ENCODE peak calls at places on chromosomes 2 and 18, in six cellular contexts. N is transverse colon, Q is A549, H is stomach, E is SK-N-SH, K is GM12878. Z is an unnamed sample.

GRCh38 chr2:61758991-61759390 is 94.9 kb downstream of the FAM161A start:
- DNase-seq in N (no peak), Q (no peak), H (no peak), K (no peak), E (no peak), Z (no peak)

GRCh38 chr2:120863173-120863545 is 127.5 kb downstream of the GLI2 start:
- DNase-seq in N (no peak), Q (no peak), H (peak), E (no peak), K (no peak), Z (peak)

GRCh38 chr2:89763581-89764485 is 1072.4 kb downstream of the RPIA start:
- DNase-seq in H (peak), Q (no peak), E (peak), N (no peak), K (no peak), Z (peak)

GRCh38 chr2:12870692-12871091 is 154.0 kb downstream of the TRIB2 start:
- DNase-seq in N (no peak), E (no peak), K (no peak), H (no peak), Q (no peak), Z (no peak)

GRCh38 chr18:41391616-41392610 is 563.1 kb upstream of the PIK3C3 start:
- DNase-seq in H (peak), Q (peak), E (peak), N (peak), K (no peak), Z (no peak)

GRCh38 chr18:63263444-63263843 is 56.1 kb downstream of the BCL2 start:
- DNase-seq in H (no peak), N (no peak), E (no peak), K (no peak), Q (no peak), Z (no peak)

GRCh38 chr2:237280235-237280634 is 133.7 kb downstream of the COL6A3 start:
- DNase-seq in E (no peak), N (no peak), K (no peak), Q (no peak), H (no peak), Z (no peak)

GRCh38 chr2:150607471-150607870 is 120.0 kb upstream of the RND3 start:
- DNase-seq in Q (no peak), E (no peak), H (no peak), K (no peak), N (no peak), Z (no peak)

GRCh38 chr2:231357931-231358330 is 37.6 kb upstream of the B3GNT7 start:
- DNase-seq in K (no peak), N (no peak), H (no peak), E (peak), Q (no peak), Z (peak)

GRCh38 chr2:16442971-16443370 is 222.7 kb downstream of the CYRIA start:
- DNase-seq in K (no peak), E (no peak), H (no peak), Q (no peak), N (no peak), Z (no peak)

GRCh38 chr2:10475811-10476660 is 27.9 kb upstream of the ODC1 start:
- DNase-seq in Q (no peak), H (no peak), N (no peak), E (no peak), K (no peak), Z (peak)

GRCh38 chr2:85954918-85955420 is 66.2 kb upstream of the ST3GAL5 start:
- DNase-seq in N (no peak), K (no peak), E (no peak), H (peak), Q (no peak), Z (no peak)

GRCh38 chr18:74652392-74652988 is 54.8 kb downstream of the ZNF407 start:
- DNase-seq in H (no peak), Q (peak), K (no peak), N (no peak), E (peak), Z (no peak)

GRCh38 chr18:70190529-70190928 is 15.0 kb downstream of the RTTN start:
- DNase-seq in N (no peak), E (no peak), Q (no peak), K (no peak), H (no peak), Z (no peak)

GRCh38 chr2:190859347-190860297 is 21.0 kb upstream of the GLS start:
- DNase-seq in Q (no peak), E (no peak), H (no peak), N (no peak), K (no peak), Z (no peak)

GRCh38 chr2:79638410-79638809 is 125.6 kb downstream of the CTNNA2 start:
- DNase-seq in N (no peak), Q (no peak), H (no peak), E (peak), K (no peak), Z (no peak)

GRCh38 chr2:157876771-157877108 is 610 bp upstream of the ACVR1 start:
- DNase-seq in Q (no peak), K (no peak), H (no peak), N (no peak), E (no peak), Z (no peak)

GRCh38 chr2:200305797-200306718 is at the start of gene SPATS2L:
- DNase-seq in Q (peak), H (peak), K (no peak), N (peak), E (peak), Z (peak)

GRCh38 chr2:170597705-170598420 is 117.3 kb upstream of the SP5 start:
- DNase-seq in Q (no peak), K (no peak), E (no peak), N (no peak), H (no peak), Z (peak)

GRCh38 chr2:102063948-102064678 is 72.4 kb downstream of the IL1R2 start:
- DNase-seq in N (peak), K (no peak), Q (peak), H (peak), E (peak), Z (peak)
- TF ChIP-seq EP300 in N (peak), K (no peak), Q (no peak), H (peak), E (peak), Z (peak)

GRCh38 chr18:43031169-43031568 is 84.3 kb downstream of the RIT2 start:
- DNase-seq in N (no peak), H (no peak), K (no peak), E (no peak), Q (no peak), Z (no peak)

GRCh38 chr18:43029414-43029813 is 86.1 kb downstream of the RIT2 start:
- DNase-seq in K (no peak), N (no peak), H (no peak), Q (no peak), E (no peak), Z (no peak)

DNA sequence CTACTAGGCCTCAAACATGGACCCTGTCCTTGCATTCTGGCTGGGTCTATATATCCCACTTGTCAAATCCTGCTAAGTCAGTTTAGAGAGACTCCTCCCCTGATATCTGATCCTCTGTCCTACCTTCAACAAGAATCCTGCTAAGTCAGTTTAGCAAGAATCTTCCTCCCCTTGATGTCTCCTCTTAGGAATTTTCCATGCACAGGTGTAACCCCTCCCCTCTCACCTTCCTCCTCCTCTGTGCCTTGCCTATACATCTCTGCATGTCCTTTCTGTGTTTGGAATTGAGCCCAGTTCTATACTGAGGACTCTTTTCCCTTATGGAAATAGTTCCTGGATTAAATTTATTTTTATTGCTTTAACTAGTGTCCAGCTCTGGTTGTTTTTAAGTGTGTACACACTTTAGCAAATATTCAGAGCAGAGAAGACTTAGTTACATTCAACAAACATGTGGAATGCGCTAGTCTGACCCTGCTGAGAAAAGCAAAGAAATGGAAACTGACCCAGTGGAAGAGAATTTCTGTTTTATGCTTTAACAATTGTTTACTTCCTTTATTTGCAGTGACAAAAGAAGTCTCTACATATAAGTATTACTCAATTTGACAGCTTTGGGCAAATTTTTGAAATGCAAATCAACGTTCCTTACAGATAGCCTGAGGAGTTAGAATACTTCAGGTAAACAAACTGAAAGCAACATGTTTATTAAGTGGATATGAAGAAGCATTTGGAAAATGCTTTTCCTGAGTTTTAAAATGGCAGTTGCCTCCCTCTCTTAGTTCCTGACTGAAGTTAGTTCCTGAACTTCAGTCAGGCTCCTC is 80.6 kb downstream of the RIT2 start:
- DNase-seq in H (no peak), N (no peak), Q (no peak), K (no peak), E (no peak), Z (no peak)
- TF ChIP-seq EP300 in H (no peak), N (no peak), Q (no peak), K (no peak), E (no peak), Z (no peak)

GRCh38 chr2:240060977-240061591 is 7.8 kb upstream of the OR6B3 start:
- DNase-seq in Q (peak), K (no peak), E (peak), N (peak), H (no peak), Z (no peak)
- TF ChIP-seq EP300 in Q (no peak), K (no peak), E (no peak), N (no peak), H (no peak), Z (no peak)

GRCh38 chr2:232550351-232551261 is at the start of the genes EIF4E2 and TIGD1:
- DNase-seq in K (peak), H (peak), Q (peak), N (peak), E (peak), Z (peak)
- TF ChIP-seq EP300 in K (no peak), H (no peak), Q (no peak), N (no peak), E (no peak), Z (no peak)

DNA sequence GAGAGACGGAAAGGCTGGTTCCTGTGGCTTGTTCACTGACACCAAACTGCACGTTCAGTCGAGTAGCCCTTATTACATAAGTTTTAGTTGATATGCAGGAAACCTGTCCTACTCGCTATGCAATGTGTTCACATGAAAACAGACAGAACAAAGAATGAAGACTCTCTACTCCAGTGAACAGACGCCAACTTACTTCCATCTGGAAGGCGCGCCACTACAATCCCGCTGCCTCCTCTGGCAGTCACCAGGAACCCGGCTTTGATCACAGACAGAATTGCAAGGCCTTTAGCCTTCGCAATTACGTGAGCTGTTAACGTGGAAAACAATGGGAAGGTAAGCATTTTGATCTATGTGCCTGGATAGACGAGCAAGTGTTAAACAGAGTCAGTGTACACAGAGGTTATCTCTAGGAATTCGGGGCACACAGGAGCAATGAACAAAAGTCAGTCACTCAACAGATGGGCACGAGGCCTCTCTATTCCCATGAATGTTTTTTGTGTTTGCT is 14.2 kb downstream of the SH3YL1 start:
- DNase-seq in N (no peak), K (no peak), E (no peak), Q (no peak), H (no peak), Z (no peak)
- TF ChIP-seq EP300 in N (no peak), K (no peak), E (no peak), Q (no peak), H (no peak), Z (no peak)

GRCh38 chr18:3245185-3245564 is 2.4 kb upstream of the MYL12A start:
- DNase-seq in N (no peak), E (no peak), H (no peak), K (no peak), Q (no peak), Z (no peak)

GRCh38 chr18:3245853-3246635 is 1.6 kb upstream of the MYL12A start:
- DNase-seq in H (peak), E (peak), N (peak), Q (peak), K (no peak), Z (peak)

GRCh38 chr18:3248062-3248669 is 565 bp downstream of the MYL12A start:
- DNase-seq in N (peak), H (no peak), K (no peak), Q (no peak), E (no peak), Z (peak)

GRCh38 chr18:3247243-3248061 is at the start of gene MYL12A:
- DNase-seq in Q (peak), H (peak), E (peak), N (peak), K (peak), Z (peak)

GRCh38 chr18:3246636-3247242 is 862 bp upstream of the MYL12A start:
- DNase-seq in N (peak), E (no peak), H (no peak), Q (no peak), K (no peak), Z (peak)
- TF ChIP-seq EP300 in N (no peak), E (no peak), H (no peak), Q (no peak), K (no peak), Z (no peak)

DNA sequence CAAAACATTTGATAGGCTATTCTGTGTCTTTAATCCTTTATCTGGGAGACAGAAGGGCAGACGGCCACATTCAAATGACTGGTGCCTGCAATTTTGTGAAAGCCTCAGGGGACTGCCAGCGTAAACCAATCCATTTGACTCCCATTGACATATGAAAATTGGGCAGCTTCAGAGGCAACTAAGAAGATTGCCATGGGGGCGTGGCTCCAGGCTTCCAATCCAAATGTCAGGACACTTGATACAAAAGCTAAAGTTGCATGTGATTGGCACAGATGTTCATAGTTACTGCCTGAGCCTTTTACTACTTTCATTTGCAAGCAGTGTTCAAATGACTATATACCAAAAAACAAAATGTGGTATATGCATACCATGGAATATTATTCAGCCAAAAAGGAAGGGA is 42.0 kb downstream of the SPC25 start:
- DNase-seq in H (no peak), E (peak), K (no peak), Q (no peak), N (no peak), Z (no peak)
- TF ChIP-seq EP300 in H (no peak), E (no peak), K (no peak), Q (no peak), N (no peak), Z (no peak)

GRCh38 chr18:21741511-21742322 is 1.1 kb downstream of the MIB1 start:
- DNase-seq in E (peak), K (no peak), N (peak), Q (no peak), H (peak), Z (peak)

GRCh38 chr18:21739604-21740473 is 753 bp upstream of the MIB1 start:
- DNase-seq in N (no peak), E (peak), H (no peak), K (no peak), Q (no peak), Z (no peak)

GRCh38 chr18:21740474-21740723 is 193 bp upstream of the MIB1 start:
- DNase-seq in K (no peak), Q (peak), E (no peak), N (peak), H (no peak), Z (peak)

GRCh38 chr18:21742323-21742687 is 1.7 kb downstream of the MIB1 start:
- DNase-seq in K (no peak), H (no peak), N (no peak), E (no peak), Q (no peak), Z (no peak)

DNA sequence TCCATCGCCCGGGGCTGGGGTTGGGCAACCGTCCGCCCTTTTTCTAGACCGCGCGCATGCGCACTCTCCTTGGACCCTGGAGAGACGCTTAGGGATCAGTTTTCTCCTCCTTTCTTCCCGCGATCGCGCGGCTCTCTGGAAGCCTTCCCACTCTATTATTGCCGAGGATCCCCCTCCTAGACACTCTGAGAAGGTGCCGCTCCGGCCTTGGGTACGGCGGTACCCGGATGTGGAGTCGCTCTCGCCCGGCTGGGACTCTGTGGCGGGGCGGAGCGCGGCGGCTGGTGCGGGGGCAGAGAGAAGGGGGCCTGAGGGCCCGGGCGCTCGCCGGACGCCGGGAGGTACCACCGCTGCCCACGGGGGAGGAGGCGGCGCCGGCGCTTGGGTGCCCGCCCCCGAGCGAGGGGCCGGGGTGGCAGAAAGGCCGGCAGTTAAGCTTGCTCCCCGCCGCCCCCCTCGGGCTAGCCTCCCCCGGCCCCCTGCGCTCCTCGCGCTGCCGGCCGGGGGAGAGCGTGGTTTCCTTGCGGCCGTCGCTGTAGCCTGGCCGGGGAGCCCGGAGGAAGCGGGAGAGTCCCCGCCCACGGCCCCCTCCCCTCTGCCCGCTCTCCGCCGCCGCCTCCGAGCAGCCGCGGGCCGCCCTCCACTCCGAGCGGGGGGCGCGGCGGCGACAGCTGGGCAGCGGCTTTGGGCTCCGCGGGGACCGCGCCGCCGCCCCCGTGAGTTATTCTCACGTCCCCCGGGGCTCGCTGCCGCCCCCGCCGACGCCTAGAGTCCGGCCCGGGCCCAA is at the start of gene MIB1:
- DNase-seq in H (peak), Q (peak), N (peak), K (peak), E (peak), Z (peak)
- TF ChIP-seq EP300 in H (no peak), Q (no peak), N (no peak), K (no peak), E (no peak), Z (no peak)